ENCODE peak calls at places on chromosomes 11 and 22, in nine cellular contexts. E is chondrocyte, X is GM20000, R is colonic mucosa, M is transverse colon, B is HFFc6, Q is coronary artery, I is bronchial epithelial cell, L is endodermal cell. H is an unnamed sample.
A peak's percentile ranks its signal among the peaks of the same experiment; 100 is the strongest.

GRCh38 chr11:43393765-43394355 is 35.1 kb downstream of the TTC17 start:
- DNase-seq in X (no peak), Q (no peak), R (peak; percentile 29), M (no peak), I (no peak), B (no peak), L (no peak), E (no peak), H (no peak)

GRCh38 chr22:46108564-46109473 is 41.5 kb upstream of the PPARA start:
- DNase-seq in M (peak; percentile 45), I (peak; percentile 33), R (peak; percentile 57), Q (no peak), X (no peak), B (peak; percentile 44), L (peak; percentile 84), E (no peak), H (no peak)

GRCh38 chr22:34429314-34429713 is 509.0 kb upstream of the LARGE1 start:
- DNase-seq in Q (no peak), B (no peak), I (peak; percentile 67), X (no peak), E (no peak), R (no peak), L (no peak), M (no peak), H (no peak)

GRCh38 chr22:50269573-50270301 is 443 bp downstream of the MAPK11 start:
- DNase-seq in B (no peak), L (peak; percentile 63), I (no peak), E (no peak), M (no peak), X (peak; percentile 85), R (no peak), Q (no peak), H (no peak)

GRCh38 chr11:32421992-32422391 is 13.3 kb downstream of the WT1 start:
- DNase-seq in M (no peak), E (no peak), X (peak; percentile 14), I (no peak), Q (no peak), B (no peak), R (no peak), L (no peak), H (no peak)

GRCh38 chr22:37224757-37225420 is 12.6 kb upstream of the SSTR3 start:
- DNase-seq in B (no peak), I (no peak), M (no peak), E (no peak), L (no peak), Q (no peak), R (no peak), X (no peak), H (no peak)

GRCh38 chr11:59560702-59561469 is 49.5 kb downstream of the OR4D9 start:
- DNase-seq in L (peak; percentile 93), R (peak; percentile 89), E (no peak), I (peak; percentile 93), M (peak; percentile 91), X (peak; percentile 83), Q (peak; percentile 88), B (peak; percentile 68), H (peak; percentile 60)

GRCh38 chr22:44298331-44299087 is 14.2 kb downstream of the SHISAL1 start:
- DNase-seq in M (no peak), Q (no peak), E (no peak), X (no peak), R (no peak), I (no peak), B (no peak), L (peak; percentile 58), H (no peak)

GRCh38 chr11:62850911-62851806 is 11.8 kb upstream of the WDR74 start:
- DNase-seq in E (no peak), L (peak; percentile 83), R (no peak), M (no peak), Q (no peak), X (no peak), B (no peak), I (no peak), H (no peak)
- TF ChIP-seq CTCF in E (no peak), L (no peak), R (no peak), M (no peak), Q (no peak), X (no peak), B (no peak), I (no peak), H (no peak)

GRCh38 chr11:10451399-10452116 is 3.5 kb upstream of the AMPD3 start:
- DNase-seq in L (no peak), M (no peak), B (no peak), R (no peak), Q (no peak), I (no peak), E (no peak), X (no peak), H (no peak)
- TF ChIP-seq CTCF in L (no peak), M (no peak), B (peak; percentile 11), R (no peak), Q (no peak), I (no peak), E (peak; percentile 35), X (no peak), H (no peak)

GRCh38 chr11:128042290-128042751 is 545.0 kb downstream of the ETS1 start:
- DNase-seq in I (no peak), L (no peak), Q (no peak), B (no peak), R (no peak), M (no peak), X (no peak), E (no peak), H (no peak)

GRCh38 chr11:128040603-128041002 is 546.8 kb downstream of the ETS1 start:
- DNase-seq in M (no peak), X (no peak), B (no peak), R (no peak), L (no peak), Q (no peak), E (no peak), I (no peak), H (no peak)

GRCh38 chr11:128036006-128036405 is 551.4 kb downstream of the ETS1 start:
- DNase-seq in Q (no peak), B (no peak), M (no peak), X (no peak), R (no peak), E (no peak), I (no peak), L (no peak), H (no peak)

GRCh38 chr11:128039140-128040021 is 548.0 kb downstream of the ETS1 start:
- DNase-seq in L (no peak), R (peak; percentile 45), Q (no peak), M (peak; percentile 48), X (no peak), B (peak; percentile 83), I (peak; percentile 83), E (no peak), H (peak; percentile 63)

GRCh38 chr11:128036556-128037093 is 550.7 kb downstream of the ETS1 start:
- DNase-seq in E (no peak), R (no peak), I (no peak), B (peak; percentile 43), X (no peak), L (no peak), Q (no peak), M (no peak), H (no peak)
- TF ChIP-seq CTCF in E (no peak), R (no peak), I (no peak), B (no peak), X (no peak), L (no peak), Q (no peak), M (no peak), H (no peak)

GRCh38 chr11:115924744-115925567 is 420.7 kb upstream of the CADM1 start:
- DNase-seq in M (no peak), Q (no peak), L (no peak), R (no peak), I (peak; percentile 49), X (peak; percentile 68), B (no peak), E (no peak), H (no peak)

GRCh38 chr11:115926090-115926489 is 421.9 kb upstream of the CADM1 start:
- DNase-seq in E (no peak), Q (no peak), B (no peak), X (no peak), L (no peak), R (no peak), I (no peak), M (no peak), H (no peak)

GRCh38 chr11:115927823-115928329 is 423.7 kb upstream of the CADM1 start:
- DNase-seq in E (no peak), X (no peak), I (no peak), Q (no peak), M (no peak), L (no peak), B (no peak), R (no peak), H (no peak)

GRCh38 chr11:115925568-115925904 is 421.3 kb upstream of the CADM1 start:
- DNase-seq in Q (no peak), B (no peak), E (no peak), X (no peak), R (no peak), I (no peak), L (no peak), M (no peak), H (no peak)

GRCh38 chr11:115926601-115927000 is 422.4 kb upstream of the CADM1 start:
- DNase-seq in X (no peak), L (no peak), R (no peak), Q (no peak), I (no peak), B (no peak), M (no peak), E (no peak), H (no peak)
- TF ChIP-seq CTCF in X (no peak), L (peak; percentile 34), R (no peak), Q (no peak), I (no peak), B (no peak), M (no peak), E (no peak), H (no peak)

GRCh38 chr11:34197256-34197655 is 91.8 kb downstream of the NAT10 start:
- DNase-seq in L (no peak), B (no peak), R (no peak), Q (no peak), E (no peak), M (no peak), X (no peak), I (no peak), H (no peak)

GRCh38 chr11:34191592-34191991 is 86.2 kb downstream of the NAT10 start:
- DNase-seq in R (no peak), I (no peak), B (no peak), Q (no peak), L (peak; percentile 54), E (no peak), X (no peak), M (no peak), H (no peak)

GRCh38 chr11:34192481-34193401 is 87.3 kb downstream of the NAT10 start:
- DNase-seq in I (peak; percentile 84), M (peak; percentile 28), Q (peak; percentile 85), E (no peak), X (no peak), B (peak; percentile 97), R (peak; percentile 36), L (no peak), H (no peak)

GRCh38 chr11:34198523-34198922 is 93.1 kb downstream of the NAT10 start:
- DNase-seq in I (no peak), Q (no peak), R (no peak), M (no peak), L (no peak), B (no peak), E (no peak), X (no peak), H (no peak)

GRCh38 chr11:34194576-34195335 is 89.3 kb downstream of the NAT10 start:
- DNase-seq in R (no peak), X (no peak), E (no peak), B (no peak), M (no peak), I (no peak), Q (no peak), L (peak; percentile 78), H (no peak)
- TF ChIP-seq CTCF in R (no peak), X (no peak), E (no peak), B (no peak), M (no peak), I (no peak), Q (no peak), L (peak; percentile 68), H (no peak)

GRCh38 chr11:77066229-77067023 is at the start of gene CAPN5:
- DNase-seq in X (peak; percentile 98), M (peak; percentile 95), I (peak; percentile 68), R (peak; percentile 94), L (peak; percentile 98), Q (peak; percentile 92), B (peak; percentile 88), E (peak; percentile 93), H (peak; percentile 89)
- TF ChIP-seq CTCF in X (no peak), M (peak; percentile 30), I (no peak), R (no peak), L (peak; percentile 69), Q (no peak), B (peak; percentile 69), E (peak; percentile 65), H (peak; percentile 51)

H was measured in natural killer cell.